ENCODE peak calls at places on chromosomes 1 and 21, in nine cellular contexts. K, S, W, E, L, R, F, M and J are unnamed samples.

GRCh38 chr1:206575165-206575893 is 36.9 kb downstream of the EIF2D start:
- DNase-seq in K (peak; percentile 55), S (peak; percentile 96), W (peak; percentile 73), E (peak; percentile 43), L (no peak), R (peak; percentile 96), F (peak; percentile 24), M (peak; percentile 98), J (no peak)

GRCh38 chr21:27734146-27734545 is 767.3 kb upstream of the ADAMTS5 start:
- DNase-seq in K (peak; percentile 12), S (no peak), W (peak; percentile 82), E (no peak), L (no peak), R (peak; percentile 85), F (no peak), M (peak; percentile 79), J (no peak)

GRCh38 chr1:234643111-234643849 is 33.3 kb upstream of the IRF2BP2 start:
- DNase-seq in K (no peak), S (no peak), W (no peak), E (no peak), L (no peak), R (no peak), F (no peak), M (no peak), J (no peak)

GRCh38 chr21:45055861-45056260 is 18.5 kb upstream of the ADARB1 start:
- DNase-seq in K (no peak), S (no peak), W (peak; percentile 51), E (no peak), L (no peak), R (no peak), F (no peak), M (no peak), J (no peak)

GRCh38 chr1:156385534-156386031 is 16.6 kb downstream of the RHBG start:
- DNase-seq in K (peak; percentile 69), S (peak; percentile 83), W (peak; percentile 71), E (peak; percentile 58), L (peak; percentile 62), R (peak; percentile 81), F (peak; percentile 72), M (peak; percentile 78), J (no peak)

GRCh38 chr1:228689255-228689654 is 46.0 kb upstream of the RHOU start:
- DNase-seq in K (no peak), S (no peak), W (no peak), E (no peak), L (no peak), R (no peak), F (no peak), M (no peak), J (peak; percentile 44)

GRCh38 chr1:20142001-20142710 is 3.0 kb downstream of the PLA2G2F start:
- DNase-seq in K (no peak), S (no peak), W (no peak), E (no peak), L (no peak), R (no peak), F (no peak), M (no peak), J (no peak)

GRCh38 chr1:88922214-88922613 is 30.8 kb upstream of the GTF2B start:
- DNase-seq in K (no peak), S (no peak), W (no peak), E (no peak), L (no peak), R (no peak), F (no peak), M (no peak), J (no peak)

GRCh38 chr1:245288796-245289195 is 134.0 kb downstream of the KIF26B start:
- DNase-seq in K (no peak), S (no peak), W (no peak), E (no peak), L (no peak), R (peak; percentile 44), F (no peak), M (no peak), J (no peak)

GRCh38 chr1:20358761-20359263 is 68.1 kb downstream of the VWA5B1 start:
- DNase-seq in K (peak; percentile 54), S (no peak), W (peak; percentile 41), E (peak; percentile 84), L (no peak), R (no peak), F (no peak), M (peak; percentile 29), J (no peak)

GRCh38 chr1:67832737-67833594 is at the start of gene GNG12:
- DNase-seq in K (peak; percentile 90), S (peak; percentile 34), W (peak; percentile 89), E (peak; percentile 84), L (peak; percentile 26), R (peak; percentile 76), F (no peak), M (peak; percentile 85), J (peak; percentile 93)

GRCh38 chr1:55233149-55233777 is 18.1 kb upstream of the USP24 start:
- DNase-seq in K (peak; percentile 68), S (no peak), W (peak; percentile 39), E (no peak), L (no peak), R (peak; percentile 56), F (no peak), M (no peak), J (peak; percentile 81)

GRCh38 chr1:112522621-112523020 is 13.9 kb downstream of the WNT2B start:
- DNase-seq in K (peak; percentile 98), S (no peak), W (peak; percentile 98), E (no peak), L (no peak), R (peak; percentile 92), F (no peak), M (peak; percentile 93), J (peak; percentile 96)

GRCh38 chr1:153353226-153353947 is 4.3 kb upstream of the S100A9 start:
- DNase-seq in K (peak; percentile 33), S (no peak), W (no peak), E (no peak), L (no peak), R (peak; percentile 10), F (no peak), M (peak; percentile 34), J (peak; percentile 80)

GRCh38 chr1:38013027-38013588 is 574 bp downstream of the UTP11 start:
- DNase-seq in K (peak; percentile 74), S (no peak), W (peak; percentile 71), E (no peak), L (no peak), R (peak; percentile 66), F (no peak), M (peak; percentile 76), J (no peak)

GRCh38 chr1:28437924-28438699 is 67.7 kb upstream of the RCC1 start:
- DNase-seq in K (peak; percentile 98), S (no peak), W (peak; percentile 99), E (peak; percentile 65), L (no peak), R (peak; percentile 97), F (no peak), M (peak; percentile 97), J (peak; percentile 97)

GRCh38 chr1:6275826-6276764 is 15.2 kb upstream of the GPR153 start:
- DNase-seq in K (no peak), S (no peak), W (peak; percentile 51), E (peak; percentile 80), L (no peak), R (peak; percentile 78), F (no peak), M (peak; percentile 78), J (no peak)

GRCh38 chr1:154808909-154809262 is 61.2 kb downstream of the KCNN3 start:
- DNase-seq in K (peak; percentile 14), S (no peak), W (no peak), E (peak; percentile 35), L (no peak), R (no peak), F (no peak), M (no peak), J (peak; percentile 65)

GRCh38 chr1:157437301-157437700 is 115.0 kb downstream of the FCRL5 start:
- DNase-seq in K (no peak), S (no peak), W (no peak), E (no peak), L (no peak), R (peak; percentile 38), F (no peak), M (no peak), J (no peak)

GRCh38 chr1:12157366-12158231 is 9.2 kb upstream of the TNFRSF1B start:
- DNase-seq in K (no peak), S (peak; percentile 64), W (no peak), E (no peak), L (no peak), R (no peak), F (no peak), M (no peak), J (no peak)

GRCh38 chr1:116733466-116734108 is 20.6 kb upstream of the CD2 start:
- DNase-seq in K (no peak), S (no peak), W (no peak), E (no peak), L (no peak), R (no peak), F (no peak), M (no peak), J (no peak)

GRCh38 chr1:196423612-196424011 is 184.6 kb downstream of the KCNT2 start:
- DNase-seq in K (no peak), S (no peak), W (no peak), E (no peak), L (no peak), R (no peak), F (no peak), M (peak; percentile 84), J (no peak)

GRCh38 chr1:212753766-212754165 is 37.8 kb downstream of the NSL1 start:
- DNase-seq in K (no peak), S (no peak), W (no peak), E (no peak), L (no peak), R (no peak), F (no peak), M (no peak), J (no peak)

GRCh38 chr1:186662752-186663151 is 17.5 kb downstream of the PTGS2 start:
- DNase-seq in K (peak; percentile 23), S (no peak), W (peak; percentile 22), E (no peak), L (no peak), R (peak; percentile 81), F (no peak), M (peak; percentile 68), J (no peak)